ENCODE peak calls at places on chromosomes 4 and X, in four cellular contexts. O is stomach, Y is SJSA1, C is midbrain. W is an unnamed sample.

GRCh38 chrX:7614616-7615015 is 228.4 kb upstream of the VCX start:
- DNase-seq in O (no peak), Y (no peak), C (no peak), W (no peak)

GRCh38 chr4:94758141-94758699 is 465 bp downstream of the BMPR1B start:
- DNase-seq in O (no peak), Y (no peak), C (no peak), W (peak; percentile 47)

GRCh38 chrX:136065044-136065671 is 79.9 kb downstream of the SLC9A6 start:
- DNase-seq in O (no peak), Y (peak; percentile 39), C (peak; percentile 3), W (no peak)

GRCh38 chr4:181150173-181150572 is 1093.0 kb upstream of the TENM3 start:
- DNase-seq in O (no peak), Y (no peak), C (no peak), W (no peak)

GRCh38 chrX:31165241-31166035 is 93.6 kb upstream of the FTHL17 start:
- DNase-seq in O (no peak), Y (no peak), C (no peak), W (peak; percentile 79)

GRCh38 chrX:71910526-71911022 is at the start of gene NHSL2:
- DNase-seq in O (no peak), Y (no peak), C (no peak), W (no peak)

GRCh38 chrX:25012433-25012735 is 3.4 kb downstream of the ARX start:
- DNase-seq in O (no peak), Y (no peak), C (no peak), W (no peak)

GRCh38 chrX:68940601-68941000 is 111.8 kb downstream of the EFNB1 start:
- DNase-seq in O (no peak), Y (no peak), C (no peak), W (no peak)

GRCh38 chrX:108224727-108225455 is 133.3 kb downstream of the ATG4A start:
- DNase-seq in O (no peak), Y (peak; percentile 11), C (peak; percentile 0), W (peak; percentile 41)

GRCh38 chr4:38131371-38132139 is 171.4 kb downstream of the PTTG2 start:
- DNase-seq in O (no peak), Y (peak; percentile 34), C (no peak), W (peak; percentile 39)

GRCh38 chr4:72468904-72469502 is 100.0 kb downstream of the ADAMTS3 start:
- DNase-seq in O (no peak), Y (no peak), C (no peak), W (no peak)

GRCh38 chrX:155259752-155260151 is 4.5 kb downstream of the RAB39B start:
- DNase-seq in O (no peak), Y (no peak), C (no peak), W (no peak)

GRCh38 chrX:13112499-13112898 is 68.1 kb upstream of the FAM9C start:
- DNase-seq in O (no peak), Y (no peak), C (no peak), W (no peak)

GRCh38 chr4:25973346-25973745 is 59.3 kb downstream of the SMIM20 start:
- DNase-seq in O (no peak), Y (no peak), C (no peak), W (no peak)

GRCh38 chrX:49192722-49193328 is 6.7 kb upstream of the PRICKLE3 start:
- DNase-seq in O (no peak), Y (no peak), C (no peak), W (peak; percentile 38)

GRCh38 chr4:86939123-86939522 is 4.3 kb downstream of the AFF1 start:
- DNase-seq in O (no peak), Y (no peak), C (no peak), W (peak; percentile 55)

GRCh38 chr4:168586926-168587325 is 90.1 kb downstream of the PALLD start:
- DNase-seq in O (no peak), Y (peak; percentile 57), C (no peak), W (peak; percentile 13)

GRCh38 chrX:151984328-151984727 is 9.9 kb upstream of the GABRE start:
- DNase-seq in O (no peak), Y (peak; percentile 85), C (no peak), W (peak; percentile 38)